ENCODE peak calls at places on chromosome 11, in nine cellular contexts. N is GOT3; O is activated naive CD4-positive, alpha-beta T cell; S is glutamatergic neuron; M is GM20000; K is hepatic stellate cell; I is T1000; W is ovary; J is lung. V is an unnamed sample.

GRCh38 chr11:103699216-103699615 is 337.2 kb upstream of the DDI1 start:
- DNase-seq in S (no peak), M (no peak), K (no peak), J (no peak), O (no peak), N (no peak), I (no peak), W (no peak), V (no peak)

GRCh38 chr11:72069787-72070251 is 10.5 kb downstream of the NUMA1 start:
- DNase-seq in N (peak), M (peak), O (no peak), I (peak), J (peak), K (peak), W (peak), S (no peak), V (peak)

GRCh38 chr11:7667460-7667859 is 5.8 kb downstream of the CYB5R2 start:
- DNase-seq in J (no peak), S (no peak), K (peak), O (no peak), W (no peak), M (no peak), I (no peak), N (no peak), V (no peak)

GRCh38 chr11:45470151-45471001 is 184.2 kb upstream of the SYT13 start:
- DNase-seq in K (no peak), M (no peak), S (no peak), O (no peak), I (no peak), N (peak), W (peak), J (no peak), V (no peak)

GRCh38 chr11:124586247-124586860 is 16.6 kb downstream of the OR8A1 start:
- DNase-seq in J (peak), W (no peak), N (no peak), S (peak), M (peak), I (peak), O (peak), K (peak), V (peak)

GRCh38 chr11:117606807-117607206 is 190.2 kb downstream of the DSCAML1 start:
- DNase-seq in M (peak), J (no peak), O (no peak), K (no peak), S (no peak), W (no peak), I (no peak), N (no peak), V (no peak)

GRCh38 chr11:14687456-14687855 is 43.9 kb downstream of the PDE3B start:
- DNase-seq in W (no peak), O (no peak), N (no peak), S (no peak), J (no peak), M (no peak), I (no peak), K (no peak), V (no peak)

GRCh38 chr11:62461740-62462522 is 43.1 kb downstream of the SCGB1A1 start:
- DNase-seq in K (peak), W (no peak), M (no peak), J (no peak), S (no peak), I (no peak), N (no peak), O (no peak), V (no peak)